ENCODE peak calls at places on chromosomes 11 and 22, in four cellular contexts. One of them, this sample, is unnamed. For H3K9me3, the result is how much of the 10 kb centered on the place peaks cover.

GRCh38 chr11:122711831-122712378 is 56.4 kb downstream of the UBASH3B start:
- DNase-seq in IMR-90: no peak
- DNase-seq in CD8-positive, alpha-beta T cell: no peak
- DNase-seq in body of pancreas: no peak
- DNase-seq in this sample: no peak

GRCh38 chr11:113242767-113243397 is 71.5 kb upstream of the TTC12 start:
- DNase-seq in IMR-90: peak
- DNase-seq in CD8-positive, alpha-beta T cell: no peak
- DNase-seq in body of pancreas: peak
- DNase-seq in this sample: peak

GRCh38 chr11:93166194-93166593 is 31.6 kb downstream of the SLC36A4 start:
- DNase-seq in IMR-90: no peak
- DNase-seq in CD8-positive, alpha-beta T cell: no peak
- DNase-seq in body of pancreas: no peak
- DNase-seq in this sample: no peak

GRCh38 chr11:92268546-92268945 is 43.9 kb downstream of the FAT3 start:
- DNase-seq in IMR-90: no peak
- DNase-seq in CD8-positive, alpha-beta T cell: no peak
- DNase-seq in body of pancreas: no peak
- DNase-seq in this sample: no peak

GRCh38 chr22:19287889-19288288 is 3.6 kb downstream of the CLTCL1 start:
- DNase-seq in IMR-90: peak
- DNase-seq in CD8-positive, alpha-beta T cell: no peak
- DNase-seq in body of pancreas: no peak
- DNase-seq in this sample: no peak

GRCh38 chr22:36775589-36775965 is 342 bp downstream of the IFT27 start:
- DNase-seq in IMR-90: peak
- DNase-seq in CD8-positive, alpha-beta T cell: no peak
- DNase-seq in body of pancreas: peak
- DNase-seq in this sample: peak

GRCh38 chr22:22671506-22671905 is 27.1 kb downstream of the GGTLC2 start:
- DNase-seq in IMR-90: no peak
- DNase-seq in CD8-positive, alpha-beta T cell: no peak
- DNase-seq in body of pancreas: no peak
- DNase-seq in this sample: no peak

GRCh38 chr11:99739464-99740089 is 718.8 kb downstream of the CNTN5 start:
- DNase-seq in IMR-90: peak
- DNase-seq in CD8-positive, alpha-beta T cell: no peak
- DNase-seq in body of pancreas: no peak
- DNase-seq in this sample: no peak

GRCh38 chr11:134654161-134654915 is 242.3 kb upstream of the B3GAT1 start:
- DNase-seq in IMR-90: no peak
- DNase-seq in CD8-positive, alpha-beta T cell: no peak
- DNase-seq in body of pancreas: no peak
- DNase-seq in this sample: no peak

GRCh38 chr22:45615364-45615763 is 56.3 kb upstream of the ATXN10 start:
- DNase-seq in IMR-90: no peak
- DNase-seq in CD8-positive, alpha-beta T cell: no peak
- DNase-seq in body of pancreas: no peak
- DNase-seq in this sample: no peak

GRCh38 chr22:34866501-34867171 is 199.3 kb upstream of the ISX start:
- DNase-seq in IMR-90: no peak
- DNase-seq in CD8-positive, alpha-beta T cell: no peak
- DNase-seq in body of pancreas: no peak
- DNase-seq in this sample: no peak

GRCh38 chr11:43119275-43119970 is 192.4 kb upstream of the API5 start:
- DNase-seq in IMR-90: no peak
- DNase-seq in CD8-positive, alpha-beta T cell: no peak
- DNase-seq in body of pancreas: no peak
- DNase-seq in this sample: no peak

GRCh38 chr11:15864021-15864805 is 492.1 kb downstream of the SOX6 start:
- DNase-seq in IMR-90: no peak
- DNase-seq in CD8-positive, alpha-beta T cell: no peak
- DNase-seq in body of pancreas: no peak
- DNase-seq in this sample: no peak

GRCh38 chr11:100619484-100619883 is 67.6 kb upstream of the ARHGAP42 start:
- DNase-seq in IMR-90: peak
- DNase-seq in CD8-positive, alpha-beta T cell: no peak
- DNase-seq in body of pancreas: no peak
- DNase-seq in this sample: no peak

GRCh38 chr11:10646956-10647355 is 46.6 kb downstream of the IRAG1 start:
- DNase-seq in IMR-90: no peak
- DNase-seq in CD8-positive, alpha-beta T cell: no peak
- DNase-seq in body of pancreas: no peak
- DNase-seq in this sample: no peak

GRCh38 chr11:57440744-57441414 is 14.0 kb upstream of the SLC43A3 start:
- DNase-seq in IMR-90: no peak
- DNase-seq in CD8-positive, alpha-beta T cell: no peak
- DNase-seq in body of pancreas: no peak
- DNase-seq in this sample: no peak

GRCh38 chr11:116895053-116895757 is 57.8 kb upstream of the APOA1 start:
- DNase-seq in IMR-90: no peak
- DNase-seq in CD8-positive, alpha-beta T cell: no peak
- DNase-seq in body of pancreas: peak
- DNase-seq in this sample: no peak

GRCh38 chr22:26568207-26568706 is 21.7 kb downstream of the TPST2 start:
- DNase-seq in IMR-90: peak
- DNase-seq in CD8-positive, alpha-beta T cell: no peak
- DNase-seq in body of pancreas: no peak
- DNase-seq in this sample: no peak

GRCh38 chr11:78351979-78352731 is 65.5 kb downstream of the GAB2 start:
- DNase-seq in IMR-90: no peak
- DNase-seq in CD8-positive, alpha-beta T cell: no peak
- DNase-seq in body of pancreas: no peak
- DNase-seq in this sample: no peak

GRCh38 chr11:95156133-95156731 is 66.6 kb downstream of the ENDOD1 start:
- DNase-seq in IMR-90: no peak
- DNase-seq in CD8-positive, alpha-beta T cell: no peak
- DNase-seq in body of pancreas: no peak
- DNase-seq in this sample: no peak

GRCh38 chr11:69559181-69559580 is 77.7 kb downstream of the LINC01488 start:
- DNase-seq in IMR-90: no peak
- DNase-seq in CD8-positive, alpha-beta T cell: no peak
- DNase-seq in body of pancreas: no peak
- DNase-seq in this sample: no peak

GRCh38 chr11:61111786-61112517 is 9.7 kb downstream of the CD5 start:
- DNase-seq in IMR-90: no peak
- DNase-seq in CD8-positive, alpha-beta T cell: no peak
- DNase-seq in body of pancreas: no peak
- DNase-seq in this sample: peak

GRCh38 chr22:33931406-33931805 is 11.1 kb upstream of the LARGE1 start:
- DNase-seq in IMR-90: no peak
- DNase-seq in CD8-positive, alpha-beta T cell: no peak
- DNase-seq in body of pancreas: no peak
- DNase-seq in this sample: no peak

GRCh38 chr11:46972821-46973220 is 36.3 kb downstream of the CSTPP1 start:
- DNase-seq in IMR-90: no peak
- DNase-seq in CD8-positive, alpha-beta T cell: no peak
- DNase-seq in body of pancreas: no peak
- DNase-seq in this sample: no peak

GRCh38 chr22:17592201-17592600 is 28.9 kb downstream of the SLC25A18 start:
- DNase-seq in IMR-90: no peak
- DNase-seq in CD8-positive, alpha-beta T cell: no peak
- DNase-seq in body of pancreas: no peak
- DNase-seq in this sample: no peak

GRCh38 chr11:115389790-115390189 is 114.4 kb downstream of the CADM1 start:
- DNase-seq in IMR-90: no peak
- DNase-seq in CD8-positive, alpha-beta T cell: no peak
- DNase-seq in body of pancreas: no peak
- DNase-seq in this sample: no peak

GRCh38 chr11:44877908-44878459 is 72.7 kb downstream of the TP53I11 start:
- DNase-seq in IMR-90: no peak
- DNase-seq in CD8-positive, alpha-beta T cell: no peak
- DNase-seq in body of pancreas: no peak
- DNase-seq in this sample: no peak

GRCh38 chr11:113881856-113882255 is 6.5 kb upstream of the USP28 start:
- DNase-seq in IMR-90: no peak
- DNase-seq in CD8-positive, alpha-beta T cell: no peak
- DNase-seq in body of pancreas: no peak
- DNase-seq in this sample: no peak

GRCh38 chr11:8371516-8371884 is 107.8 kb upstream of the LMO1 start:
- DNase-seq in IMR-90: no peak
- DNase-seq in CD8-positive, alpha-beta T cell: no peak
- DNase-seq in body of pancreas: no peak
- DNase-seq in this sample: no peak

GRCh38 chr22:49817359-49817758 is 10.3 kb downstream of the BRD1 start:
- DNase-seq in IMR-90: no peak
- DNase-seq in CD8-positive, alpha-beta T cell: no peak
- DNase-seq in body of pancreas: no peak
- DNase-seq in this sample: no peak

GRCh38 chr11:65366340-65366773 is 11.8 kb downstream of the TIGD3 start:
- DNase-seq in IMR-90: peak
- DNase-seq in CD8-positive, alpha-beta T cell: no peak
- DNase-seq in body of pancreas: peak
- DNase-seq in this sample: peak

GRCh38 chr11:12762283-12762682 is 88.1 kb downstream of the TEAD1 start:
- DNase-seq in IMR-90: no peak
- DNase-seq in CD8-positive, alpha-beta T cell: no peak
- DNase-seq in body of pancreas: no peak
- DNase-seq in this sample: no peak

DNA sequence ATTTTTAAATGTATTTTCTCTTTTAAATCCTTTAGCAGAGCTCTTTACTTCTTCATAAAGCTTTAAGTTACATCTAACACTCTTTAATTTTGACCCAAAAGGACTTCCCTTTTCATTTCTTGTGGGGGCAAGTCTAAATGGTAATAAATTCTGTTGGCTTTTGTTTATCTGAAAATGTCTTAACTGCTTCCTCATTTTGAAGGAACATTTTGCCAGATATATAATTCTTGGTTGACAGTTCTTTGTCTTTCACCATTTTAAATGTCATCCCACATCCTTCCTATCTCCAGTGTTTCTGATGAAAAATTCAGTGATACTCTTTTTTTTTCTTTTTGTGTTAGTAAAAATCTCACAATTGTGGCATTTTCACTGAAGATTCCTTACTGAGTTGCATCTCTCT is 44.7 kb upstream of the ZBTB44 start:
- DNase-seq in IMR-90: no peak
- DNase-seq in CD8-positive, alpha-beta T cell: no peak
- DNase-seq in body of pancreas: no peak
- DNase-seq in this sample: no peak
- H3K9me3 ChIP-seq in IMR-90: under half
- H3K9me3 ChIP-seq in CD8-positive, alpha-beta T cell: under half
- H3K9me3 ChIP-seq in body of pancreas: under half
- H3K9me3 ChIP-seq in this sample: under half

DNA sequence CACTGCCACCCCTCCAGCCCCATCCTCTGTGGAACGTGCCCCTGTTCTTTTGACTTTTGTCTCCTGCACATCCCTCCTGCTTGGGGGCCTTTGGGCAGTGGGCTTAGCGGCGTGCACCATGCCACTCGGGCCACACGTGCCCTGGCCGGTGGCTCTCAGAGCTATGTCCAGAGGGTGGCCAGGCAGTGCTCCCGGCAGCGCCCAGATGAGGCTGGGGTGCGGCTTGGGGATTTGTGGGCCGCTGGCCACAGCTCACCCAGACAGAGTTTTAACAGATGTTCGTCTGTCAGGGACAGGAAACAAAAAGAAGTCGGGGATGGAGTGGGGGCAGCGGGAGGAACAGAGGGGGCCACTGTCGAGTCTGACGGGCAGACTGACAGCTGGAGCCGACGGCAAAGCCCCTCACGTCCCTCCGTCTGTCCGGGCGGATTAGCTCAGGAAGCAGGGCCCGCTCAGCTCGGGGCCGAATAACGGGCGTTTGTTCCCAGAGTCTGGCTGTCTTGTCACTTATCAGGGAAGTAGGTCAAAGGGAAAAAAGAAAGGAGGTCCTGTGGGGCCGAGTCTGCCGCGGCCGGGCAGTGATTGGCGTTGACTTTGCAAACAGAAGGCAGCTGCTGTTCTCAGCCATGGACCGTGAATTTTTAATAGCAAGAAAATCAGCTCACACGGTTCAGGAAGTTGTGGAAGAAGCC is 61.6 kb downstream of the LRP5 start:
- DNase-seq in IMR-90: peak
- DNase-seq in CD8-positive, alpha-beta T cell: no peak
- DNase-seq in body of pancreas: peak
- DNase-seq in this sample: no peak
- H3K4me3 ChIP-seq in IMR-90: no peak
- H3K4me3 ChIP-seq in CD8-positive, alpha-beta T cell: no peak
- H3K4me3 ChIP-seq in body of pancreas: no peak
- H3K4me3 ChIP-seq in this sample: no peak

GRCh38 chr11:5117588-5117987 is 20.6 kb downstream of the OR52A5 start:
- DNase-seq in IMR-90: no peak
- DNase-seq in CD8-positive, alpha-beta T cell: no peak
- DNase-seq in body of pancreas: no peak
- DNase-seq in this sample: no peak
- H3K27ac ChIP-seq in IMR-90: no peak
- H3K27ac ChIP-seq in CD8-positive, alpha-beta T cell: no peak
- H3K27ac ChIP-seq in body of pancreas: no peak
- H3K27ac ChIP-seq in this sample: no peak

GRCh38 chr22:47439643-47440265 is 677.3 kb downstream of the TBC1D22A start:
- DNase-seq in IMR-90: no peak
- DNase-seq in CD8-positive, alpha-beta T cell: no peak
- DNase-seq in body of pancreas: no peak
- DNase-seq in this sample: no peak
- H3K9me3 ChIP-seq in IMR-90: under half
- H3K9me3 ChIP-seq in CD8-positive, alpha-beta T cell: under half
- H3K9me3 ChIP-seq in body of pancreas: under half
- H3K9me3 ChIP-seq in this sample: under half

GRCh38 chr22:31248138-31248745 is 36.1 kb downstream of the LIMK2 start:
- DNase-seq in IMR-90: peak
- DNase-seq in CD8-positive, alpha-beta T cell: peak
- DNase-seq in body of pancreas: peak
- DNase-seq in this sample: peak
- H3K4me3 ChIP-seq in IMR-90: peak
- H3K4me3 ChIP-seq in CD8-positive, alpha-beta T cell: peak
- H3K4me3 ChIP-seq in body of pancreas: peak
- H3K4me3 ChIP-seq in this sample: peak